ENCODE peak calls at places on chromosomes 12 and 14, in eight cellular contexts. B is uterus; J is mesenchymal stem cell; G is cardiac muscle cell; U is GM23248; Q is esophagus muscularis mucosa; H is aorta; W is CD8-positive, alpha-beta memory T cell. K is an unnamed sample.

GRCh38 chr14:76541594-76542219 is 165.8 kb downstream of the ESRRB start:
- DNase-seq in B (no peak), W (no peak), J (no peak), H (no peak), Q (no peak), U (no peak), G (no peak), K (no peak)

GRCh38 chr14:81331229-81332026 is 68.7 kb downstream of the STON2 start:
- DNase-seq in U (no peak), W (no peak), J (no peak), G (no peak), B (no peak), H (no peak), Q (no peak), K (no peak)

GRCh38 chr14:59895721-59896120 is 24.2 kb upstream of the LRRC9 start:
- DNase-seq in G (no peak), H (no peak), U (no peak), W (no peak), Q (no peak), J (no peak), B (no peak), K (no peak)

GRCh38 chr12:132409495-132410295 is 80.3 kb upstream of the FBRSL1 start:
- DNase-seq in B (no peak), J (no peak), U (no peak), W (no peak), H (no peak), Q (no peak), G (no peak), K (no peak)

GRCh38 chr14:103213331-103213730 is 90.1 kb downstream of the TNFAIP2 start:
- DNase-seq in U (no peak), H (no peak), B (no peak), G (no peak), Q (no peak), J (no peak), W (no peak), K (no peak)

GRCh38 chr14:23468704-23469126 is 788 bp upstream of the NGDN start:
- DNase-seq in U (no peak), W (no peak), H (no peak), G (no peak), B (no peak), Q (no peak), J (no peak), K (no peak)

GRCh38 chr12:31370645-31371620 is 45.0 kb upstream of the SINHCAF start:
- DNase-seq in G (peak; percentile 53), J (peak; percentile 41), B (no peak), U (no peak), H (no peak), Q (no peak), W (no peak), K (no peak)

GRCh38 chr12:130563322-130563721 is 152.8 kb downstream of the RIMBP2 start:
- DNase-seq in B (no peak), U (no peak), J (no peak), Q (no peak), W (no peak), H (no peak), G (no peak), K (no peak)

GRCh38 chr12:76444408-76444984 is 96.3 kb upstream of the BBS10 start:
- DNase-seq in J (peak; percentile 11), W (no peak), B (no peak), U (peak; percentile 38), H (no peak), Q (no peak), G (no peak), K (no peak)

GRCh38 chr14:50047274-50047676 is 69.1 kb downstream of the VCPKMT start:
- DNase-seq in G (no peak), B (no peak), U (no peak), W (no peak), H (no peak), J (no peak), Q (no peak), K (no peak)

GRCh38 chr12:95118138-95118787 is 44.8 kb upstream of the NR2C1 start:
- DNase-seq in U (peak; percentile 88), G (peak; percentile 18), Q (no peak), B (no peak), H (no peak), W (no peak), J (peak; percentile 77), K (no peak)
- H3K27ac ChIP-seq in U (peak overlapping the region; percentile 63), G (peak overlapping the region; percentile 74), Q (peak overlapping the region; percentile 7), B (peak overlapping the region; percentile 87), H (peak overlapping the region; percentile 54), W (no peak overlapping the region), J (peak overlapping the region; percentile 82), K (peak overlapping the region; percentile 77)

DNA sequence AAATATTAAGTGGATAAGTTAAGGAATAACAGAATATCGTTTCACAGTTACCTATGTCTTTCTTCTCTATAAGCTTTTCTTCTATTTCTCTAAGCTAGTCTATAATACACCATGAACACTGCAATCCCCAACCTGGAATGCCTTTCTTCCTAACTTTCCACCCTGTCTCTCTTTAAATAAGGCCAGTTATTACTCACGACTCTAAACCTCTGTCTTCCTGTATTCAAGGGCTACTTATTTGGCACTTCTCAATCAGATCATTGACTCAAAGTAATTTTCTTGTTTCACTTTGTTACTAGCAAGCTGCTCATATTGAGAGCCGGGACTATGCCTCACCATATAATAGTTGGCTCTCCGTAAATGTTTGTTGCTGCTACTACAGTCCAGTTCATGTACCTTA is 13.5 kb downstream of the FERMT2 start:
- DNase-seq in Q (no peak), U (peak; percentile 32), H (no peak), B (no peak), W (no peak), J (no peak), G (no peak), K (no peak)
- H3K4me1 ChIP-seq in Q (peaks cover 99% of the 10 kb centered on the region), U (peaks cover 84% of the 10 kb centered on the region), H (peaks cover 3% of the 10 kb centered on the region), B (peaks cover 13% of the 10 kb centered on the region), W (no peaks in the 10 kb centered on the region), J (peaks cover 1% of the 10 kb centered on the region), G (peaks cover 28% of the 10 kb centered on the region), K (peaks cover 37% of the 10 kb centered on the region)

DNA sequence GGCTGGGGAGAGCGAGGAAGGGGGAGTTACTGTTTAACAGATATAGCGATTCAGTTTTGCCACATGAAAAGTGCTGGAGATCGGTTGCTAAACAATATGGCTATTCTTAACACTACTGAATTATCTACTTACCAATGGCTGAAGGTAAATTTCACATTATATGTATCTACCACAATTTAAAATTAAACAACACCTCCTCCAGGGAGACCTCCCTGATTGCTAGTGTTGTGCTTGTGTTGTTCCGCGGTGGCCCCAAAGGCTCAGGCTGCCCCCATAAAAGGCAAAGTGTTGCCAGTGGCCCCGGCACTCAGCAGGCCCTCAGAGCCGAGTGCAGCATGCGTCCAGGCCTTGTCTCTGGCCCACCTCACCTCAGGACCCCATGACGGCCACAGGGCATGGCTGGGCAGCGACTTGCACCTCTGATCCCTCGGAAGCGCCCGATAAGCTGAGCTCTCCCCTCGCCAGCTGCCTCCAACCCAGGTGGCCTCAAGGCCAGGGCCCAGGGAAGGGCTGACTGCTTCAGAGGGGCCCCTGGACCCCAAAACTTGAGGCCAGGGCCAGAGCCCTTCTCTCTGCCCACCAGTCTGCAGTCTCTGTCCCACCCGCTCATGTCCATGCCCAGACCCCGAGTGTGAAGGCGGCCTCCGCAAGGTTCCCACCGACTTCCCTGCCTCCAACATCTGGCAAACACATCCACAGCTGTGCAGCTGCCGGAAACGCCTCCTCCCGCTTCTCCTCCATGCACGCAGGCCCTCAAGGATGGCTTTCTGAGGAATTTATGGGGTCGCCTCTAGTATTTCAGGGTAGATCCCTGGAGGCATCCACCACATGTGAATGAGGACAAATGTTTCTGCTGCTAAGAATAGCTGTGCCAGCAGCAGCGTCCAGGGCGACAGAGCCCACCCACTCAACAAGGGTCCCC is 60.0 kb downstream of the NCOR2 start:
- DNase-seq in Q (no peak), J (peak; percentile 89), H (no peak), W (no peak), G (no peak), B (peak; percentile 62), U (peak; percentile 42), K (no peak)
- H3K27ac ChIP-seq in Q (peak overlapping the region; percentile 85), J (peak overlapping the region; percentile 92), H (no peak overlapping the region), W (peak overlapping the region; percentile 3), G (peak overlapping the region; percentile 90), B (peak overlapping the region; percentile 85), U (no peak overlapping the region), K (peak overlapping the region; percentile 87)

DNA sequence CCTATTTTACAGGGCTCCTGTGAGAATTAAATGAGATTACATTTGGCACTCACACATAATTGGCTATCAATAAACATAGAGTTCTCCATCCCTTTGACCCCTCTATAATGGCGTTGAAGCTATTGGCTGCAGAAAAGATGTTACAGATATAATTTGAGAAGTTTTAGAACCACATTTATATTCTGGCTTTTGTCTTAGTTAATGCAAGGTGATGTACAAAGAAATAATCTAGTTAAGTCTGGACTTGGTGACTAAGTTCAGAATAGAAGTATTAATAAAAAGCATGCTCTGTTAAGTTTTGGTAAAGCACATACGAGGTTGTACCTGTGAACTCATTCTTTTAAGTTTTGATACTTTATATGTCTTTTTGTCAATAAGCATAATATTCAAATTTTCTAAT is 187.1 kb upstream of the HMGA2 start:
- DNase-seq in J (no peak), G (no peak), H (no peak), Q (no peak), U (no peak), B (no peak), W (no peak), K (no peak)
- H3K4me1 ChIP-seq in J (peaks cover 4% of the 10 kb centered on the region), G (no peaks in the 10 kb centered on the region), H (no peaks in the 10 kb centered on the region), Q (no peaks in the 10 kb centered on the region), U (peaks cover 72% of the 10 kb centered on the region), B (no peaks in the 10 kb centered on the region), W (no peaks in the 10 kb centered on the region), K (no peaks in the 10 kb centered on the region)

GRCh38 chr12:2284857-2285256 is 232.1 kb downstream of the CACNA1C start:
- DNase-seq in W (no peak), U (peak; percentile 89), H (peak; percentile 92), B (peak; percentile 71), J (peak; percentile 72), Q (no peak), G (peak; percentile 91), K (peak; percentile 60)

GRCh38 chr12:2285462-2285861 is 232.7 kb downstream of the CACNA1C start:
- DNase-seq in U (no peak), H (peak; percentile 28), G (no peak), B (no peak), Q (no peak), W (no peak), J (no peak), K (no peak)

GRCh38 chr12:2286461-2287131 is 233.8 kb downstream of the CACNA1C start:
- DNase-seq in U (peak; percentile 87), Q (no peak), W (no peak), G (no peak), B (no peak), J (peak; percentile 28), H (peak; percentile 68), K (no peak)

GRCh38 chr12:2287151-2287550 is 234.4 kb downstream of the CACNA1C start:
- DNase-seq in Q (no peak), W (no peak), B (no peak), J (no peak), H (peak; percentile 74), U (peak; percentile 34), G (no peak), K (no peak)

DNA sequence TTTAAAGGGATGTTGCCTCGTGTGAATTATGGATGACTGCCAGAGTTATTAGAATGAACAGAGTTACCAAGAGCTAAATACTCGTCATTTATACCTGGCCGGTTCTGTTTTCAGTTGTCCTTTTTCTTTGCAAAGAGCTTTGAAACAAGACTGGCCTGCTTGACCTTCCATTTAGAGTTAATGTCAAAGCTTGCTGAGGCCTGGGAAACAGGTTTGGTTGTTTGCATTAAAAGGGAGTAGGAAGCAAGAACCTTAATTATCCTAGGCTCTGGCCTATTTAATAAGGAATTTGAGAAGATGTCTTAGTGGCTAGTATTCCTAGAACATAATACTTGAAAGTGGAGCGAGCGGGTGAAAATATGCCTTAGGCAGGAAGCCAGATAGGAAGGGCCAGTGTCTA is 233.3 kb downstream of the CACNA1C start:
- DNase-seq in G (no peak), H (no peak), J (no peak), B (no peak), Q (no peak), W (no peak), U (no peak), K (no peak)
- H3K27ac ChIP-seq in G (peak overlapping the region; percentile 61), H (peak overlapping the region; percentile 76), J (no peak overlapping the region), B (peak overlapping the region; percentile 83), Q (peak overlapping the region; percentile 80), W (no peak overlapping the region), U (peak overlapping the region; percentile 94), K (peak overlapping the region; percentile 55)